ENCODE peak calls at places on chromosomes 7 and 10, in six cellular contexts. One of them, this sample, is unnamed.

GRCh38 chr7:140525741-140526140 is 46.4 kb upstream of the MKRN1 start:
- DNase-seq in CD14-positive monocyte: no peak
- DNase-seq in endothelial cell: no peak
- DNase-seq in prostate gland: no peak
- DNase-seq in kidney: no peak
- DNase-seq in choroid plexus epithelial cell: no peak
- DNase-seq in this sample: no peak

GRCh38 chr7:27154901-27155815 is 1.3 kb downstream of the HOXA7 start:
- DNase-seq in CD14-positive monocyte: peak; percentile 39
- DNase-seq in endothelial cell: no peak
- DNase-seq in prostate gland: no peak
- DNase-seq in kidney: peak; percentile 72
- DNase-seq in choroid plexus epithelial cell: no peak
- DNase-seq in this sample: peak; percentile 84

GRCh38 chr7:107068156-107068555 is 23.7 kb downstream of the PRKAR2B start:
- DNase-seq in CD14-positive monocyte: no peak
- DNase-seq in endothelial cell: no peak
- DNase-seq in prostate gland: no peak
- DNase-seq in kidney: no peak
- DNase-seq in choroid plexus epithelial cell: peak; percentile 61
- DNase-seq in this sample: no peak

GRCh38 chr7:100247152-100247757 is 27.5 kb downstream of the PVRIG start:
- DNase-seq in CD14-positive monocyte: no peak
- DNase-seq in endothelial cell: peak; percentile 27
- DNase-seq in prostate gland: peak; percentile 80
- DNase-seq in kidney: no peak
- DNase-seq in choroid plexus epithelial cell: peak; percentile 89
- DNase-seq in this sample: no peak

GRCh38 chr7:137873524-137873923 is 26.8 kb upstream of the DGKI start:
- DNase-seq in CD14-positive monocyte: no peak
- DNase-seq in endothelial cell: no peak
- DNase-seq in prostate gland: no peak
- DNase-seq in kidney: no peak
- DNase-seq in choroid plexus epithelial cell: peak; percentile 70
- DNase-seq in this sample: no peak

GRCh38 chr7:153044981-153045380 is 285.4 kb downstream of the ACTR3B start:
- DNase-seq in CD14-positive monocyte: no peak
- DNase-seq in endothelial cell: no peak
- DNase-seq in prostate gland: no peak
- DNase-seq in kidney: no peak
- DNase-seq in choroid plexus epithelial cell: no peak
- DNase-seq in this sample: no peak

GRCh38 chr10:43968076-43968475 is 319.4 kb upstream of the ZNF32 start:
- DNase-seq in CD14-positive monocyte: no peak
- DNase-seq in endothelial cell: no peak
- DNase-seq in prostate gland: no peak
- DNase-seq in kidney: no peak
- DNase-seq in choroid plexus epithelial cell: no peak
- DNase-seq in this sample: no peak

GRCh38 chr7:105612806-105613205 is 31.5 kb upstream of the EFCAB10 start:
- DNase-seq in CD14-positive monocyte: no peak
- DNase-seq in endothelial cell: no peak
- DNase-seq in prostate gland: no peak
- DNase-seq in kidney: no peak
- DNase-seq in choroid plexus epithelial cell: no peak
- DNase-seq in this sample: no peak

GRCh38 chr10:123154943-123155505 is 822 bp downstream of the BUB3 start:
- DNase-seq in CD14-positive monocyte: no peak
- DNase-seq in endothelial cell: no peak
- DNase-seq in prostate gland: no peak
- DNase-seq in kidney: no peak
- DNase-seq in choroid plexus epithelial cell: peak; percentile 56
- DNase-seq in this sample: peak; percentile 90

GRCh38 chr10:77398986-77399755 is 238.4 kb downstream of the KCNMA1 start:
- DNase-seq in CD14-positive monocyte: no peak
- DNase-seq in endothelial cell: no peak
- DNase-seq in prostate gland: no peak
- DNase-seq in kidney: no peak
- DNase-seq in choroid plexus epithelial cell: no peak
- DNase-seq in this sample: no peak

GRCh38 chr7:132877578-132877977 is 204.3 kb downstream of the CHCHD3 start:
- DNase-seq in CD14-positive monocyte: no peak
- DNase-seq in endothelial cell: no peak
- DNase-seq in prostate gland: no peak
- DNase-seq in kidney: no peak
- DNase-seq in choroid plexus epithelial cell: no peak
- DNase-seq in this sample: no peak

GRCh38 chr7:4650471-4651047 is 31.5 kb upstream of the FOXK1 start:
- DNase-seq in CD14-positive monocyte: no peak
- DNase-seq in endothelial cell: no peak
- DNase-seq in prostate gland: no peak
- DNase-seq in kidney: peak; percentile 57
- DNase-seq in choroid plexus epithelial cell: peak; percentile 64
- DNase-seq in this sample: peak; percentile 70

GRCh38 chr7:124354206-124354605 is 321.3 kb upstream of the TMEM229A start:
- DNase-seq in CD14-positive monocyte: no peak
- DNase-seq in endothelial cell: no peak
- DNase-seq in prostate gland: no peak
- DNase-seq in kidney: no peak
- DNase-seq in choroid plexus epithelial cell: no peak
- DNase-seq in this sample: no peak

GRCh38 chr7:25954395-25954794 is 197.6 kb upstream of the NFE2L3 start:
- DNase-seq in CD14-positive monocyte: no peak
- DNase-seq in endothelial cell: no peak
- DNase-seq in prostate gland: no peak
- DNase-seq in kidney: no peak
- DNase-seq in choroid plexus epithelial cell: no peak
- DNase-seq in this sample: no peak

GRCh38 chr10:84176836-84177474 is 3.4 kb downstream of the GPR15LG start:
- DNase-seq in CD14-positive monocyte: no peak
- DNase-seq in endothelial cell: no peak
- DNase-seq in prostate gland: no peak
- DNase-seq in kidney: no peak
- DNase-seq in choroid plexus epithelial cell: no peak
- DNase-seq in this sample: no peak

GRCh38 chr10:33899578-33900531 is 565.4 kb upstream of the NRP1 start:
- DNase-seq in CD14-positive monocyte: no peak
- DNase-seq in endothelial cell: no peak
- DNase-seq in prostate gland: peak; percentile 35
- DNase-seq in kidney: no peak
- DNase-seq in choroid plexus epithelial cell: peak; percentile 54
- DNase-seq in this sample: no peak

GRCh38 chr7:133770863-133771492 is 356.2 kb upstream of the LRGUK start:
- DNase-seq in CD14-positive monocyte: no peak
- DNase-seq in endothelial cell: no peak
- DNase-seq in prostate gland: peak; percentile 16
- DNase-seq in kidney: no peak
- DNase-seq in choroid plexus epithelial cell: peak; percentile 48
- DNase-seq in this sample: no peak

GRCh38 chr7:151368136-151368571 is 26.5 kb downstream of the NUB1 start:
- DNase-seq in CD14-positive monocyte: peak; percentile 70
- DNase-seq in endothelial cell: peak; percentile 88
- DNase-seq in prostate gland: peak; percentile 75
- DNase-seq in kidney: peak; percentile 90
- DNase-seq in choroid plexus epithelial cell: peak; percentile 85
- DNase-seq in this sample: no peak

GRCh38 chr7:26681819-26682418 is 182.5 kb downstream of the SKAP2 start:
- DNase-seq in CD14-positive monocyte: no peak
- DNase-seq in endothelial cell: no peak
- DNase-seq in prostate gland: no peak
- DNase-seq in kidney: no peak
- DNase-seq in choroid plexus epithelial cell: peak; percentile 41
- DNase-seq in this sample: no peak

GRCh38 chr7:119943932-119944600 is 328.9 kb upstream of the KCND2 start:
- DNase-seq in CD14-positive monocyte: no peak
- DNase-seq in endothelial cell: no peak
- DNase-seq in prostate gland: no peak
- DNase-seq in kidney: no peak
- DNase-seq in choroid plexus epithelial cell: no peak
- DNase-seq in this sample: no peak

GRCh38 chr7:127692200-127692599 is 40.2 kb downstream of the SND1 start:
- DNase-seq in CD14-positive monocyte: no peak
- DNase-seq in endothelial cell: no peak
- DNase-seq in prostate gland: no peak
- DNase-seq in kidney: no peak
- DNase-seq in choroid plexus epithelial cell: no peak
- DNase-seq in this sample: no peak

GRCh38 chr7:35758421-35758820 is 42.4 kb upstream of the SEPTIN7 start:
- DNase-seq in CD14-positive monocyte: no peak
- DNase-seq in endothelial cell: peak; percentile 15
- DNase-seq in prostate gland: no peak
- DNase-seq in kidney: no peak
- DNase-seq in choroid plexus epithelial cell: no peak
- DNase-seq in this sample: no peak

GRCh38 chr7:30708412-30708811 is 26.2 kb upstream of the CRHR2 start:
- DNase-seq in CD14-positive monocyte: no peak
- DNase-seq in endothelial cell: no peak
- DNase-seq in prostate gland: no peak
- DNase-seq in kidney: peak; percentile 21
- DNase-seq in choroid plexus epithelial cell: no peak
- DNase-seq in this sample: no peak

DNA sequence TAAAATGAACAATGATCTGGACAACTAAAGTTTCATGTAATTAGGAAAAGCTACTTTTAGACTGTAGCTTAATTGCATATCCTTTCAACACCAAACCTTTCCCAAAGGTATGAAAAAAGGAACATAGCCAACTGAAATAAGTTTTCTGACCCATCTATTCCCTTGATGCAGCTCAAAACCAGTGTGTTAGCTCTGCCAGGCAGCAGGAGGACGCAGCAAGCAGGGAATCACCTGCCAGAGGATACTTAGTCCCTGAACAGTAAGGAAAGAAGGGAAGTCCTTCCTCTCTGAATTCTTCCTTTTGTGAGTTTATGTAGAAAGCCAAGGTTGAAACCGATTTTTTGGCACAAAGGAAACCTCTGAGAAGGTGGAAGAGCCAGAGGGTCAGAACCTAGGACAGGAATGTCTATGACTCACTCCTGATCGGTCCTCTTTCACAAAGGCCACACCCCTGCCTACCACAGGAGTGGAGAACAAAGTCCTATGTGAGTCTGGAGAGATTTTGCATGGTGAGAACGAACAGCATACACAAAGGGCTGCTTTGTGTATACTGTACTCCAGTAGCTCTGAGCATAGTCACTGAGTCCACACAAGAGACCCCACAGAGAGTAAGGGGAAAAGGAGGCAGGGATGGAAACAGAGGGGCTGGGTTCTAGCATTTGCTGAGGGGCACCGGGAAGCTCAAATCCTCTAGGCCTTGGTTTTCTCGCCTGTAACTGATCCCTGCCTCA is 68.8 kb upstream of the GSDME start:
- DNase-seq in CD14-positive monocyte: no peak
- DNase-seq in endothelial cell: no peak
- DNase-seq in prostate gland: no peak
- DNase-seq in kidney: no peak
- DNase-seq in choroid plexus epithelial cell: peak; percentile 72
- DNase-seq in this sample: no peak
- TF ChIP-seq CTCF in CD14-positive monocyte: no peak
- TF ChIP-seq CTCF in endothelial cell: no peak
- TF ChIP-seq CTCF in prostate gland: no peak
- TF ChIP-seq CTCF in kidney: no peak
- TF ChIP-seq CTCF in choroid plexus epithelial cell: peak; percentile 6
- TF ChIP-seq CTCF in this sample: no peak

GRCh38 chr10:88693392-88694020 is 12.5 kb upstream of the LIPK start:
- DNase-seq in CD14-positive monocyte: no peak
- DNase-seq in endothelial cell: no peak
- DNase-seq in prostate gland: no peak
- DNase-seq in kidney: no peak
- DNase-seq in choroid plexus epithelial cell: peak; percentile 39
- DNase-seq in this sample: no peak
- TF ChIP-seq CTCF in CD14-positive monocyte: peak; percentile 49
- TF ChIP-seq CTCF in endothelial cell: peak; percentile 26
- TF ChIP-seq CTCF in prostate gland: no peak
- TF ChIP-seq CTCF in kidney: no peak
- TF ChIP-seq CTCF in choroid plexus epithelial cell: peak; percentile 44
- TF ChIP-seq CTCF in this sample: peak; percentile 74

DNA sequence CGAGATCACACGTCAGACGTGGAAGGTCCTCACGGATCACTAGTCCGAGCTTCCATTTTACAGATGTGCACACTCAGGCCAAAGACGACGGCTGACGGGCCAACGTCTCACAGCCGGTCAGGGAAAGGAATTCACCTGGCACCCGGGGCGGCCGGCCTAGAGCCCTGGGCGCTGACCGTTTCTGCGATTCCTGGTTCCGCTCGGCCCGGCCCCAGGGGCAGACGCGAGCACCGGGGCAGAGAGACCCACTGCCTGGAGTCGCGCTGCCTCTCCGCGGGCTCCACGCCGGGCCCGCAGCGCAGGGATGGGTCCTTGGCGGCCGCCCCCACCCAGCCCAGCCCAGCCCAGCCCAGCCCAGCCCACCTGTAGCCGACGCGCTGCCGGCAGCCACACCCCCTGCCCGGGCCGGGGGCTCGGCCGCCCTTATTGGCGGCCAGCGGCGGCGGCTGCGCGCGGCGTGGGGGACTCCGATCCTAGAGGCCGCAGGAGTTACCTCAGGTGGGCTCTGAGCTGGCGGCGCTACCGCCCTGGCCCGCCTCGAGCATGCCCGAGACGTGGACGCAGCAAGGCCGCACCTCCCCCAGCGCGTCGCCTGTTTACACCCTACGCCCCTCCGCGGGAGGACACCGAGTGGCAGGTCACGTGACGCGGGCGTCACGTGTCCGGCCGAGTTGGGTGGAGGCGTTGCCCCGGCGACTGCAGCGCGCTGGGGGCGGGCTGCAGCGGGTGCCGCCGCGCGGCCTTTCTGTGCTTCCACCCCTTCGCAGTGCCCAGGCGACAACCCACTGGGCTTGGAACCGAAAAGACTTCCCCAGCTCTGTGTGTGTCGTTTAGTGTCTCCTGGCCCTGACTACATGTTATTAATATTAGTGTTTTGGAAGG is 78.1 kb downstream of the ZFAND4 start:
- DNase-seq in CD14-positive monocyte: peak; percentile 88
- DNase-seq in endothelial cell: peak; percentile 92
- DNase-seq in prostate gland: peak; percentile 90
- DNase-seq in kidney: peak; percentile 98
- DNase-seq in choroid plexus epithelial cell: peak; percentile 93
- DNase-seq in this sample: peak; percentile 96
- TF ChIP-seq CTCF in CD14-positive monocyte: no peak
- TF ChIP-seq CTCF in endothelial cell: no peak
- TF ChIP-seq CTCF in prostate gland: no peak
- TF ChIP-seq CTCF in kidney: peak; percentile 11
- TF ChIP-seq CTCF in choroid plexus epithelial cell: peak; percentile 7
- TF ChIP-seq CTCF in this sample: peak; percentile 23

DNA sequence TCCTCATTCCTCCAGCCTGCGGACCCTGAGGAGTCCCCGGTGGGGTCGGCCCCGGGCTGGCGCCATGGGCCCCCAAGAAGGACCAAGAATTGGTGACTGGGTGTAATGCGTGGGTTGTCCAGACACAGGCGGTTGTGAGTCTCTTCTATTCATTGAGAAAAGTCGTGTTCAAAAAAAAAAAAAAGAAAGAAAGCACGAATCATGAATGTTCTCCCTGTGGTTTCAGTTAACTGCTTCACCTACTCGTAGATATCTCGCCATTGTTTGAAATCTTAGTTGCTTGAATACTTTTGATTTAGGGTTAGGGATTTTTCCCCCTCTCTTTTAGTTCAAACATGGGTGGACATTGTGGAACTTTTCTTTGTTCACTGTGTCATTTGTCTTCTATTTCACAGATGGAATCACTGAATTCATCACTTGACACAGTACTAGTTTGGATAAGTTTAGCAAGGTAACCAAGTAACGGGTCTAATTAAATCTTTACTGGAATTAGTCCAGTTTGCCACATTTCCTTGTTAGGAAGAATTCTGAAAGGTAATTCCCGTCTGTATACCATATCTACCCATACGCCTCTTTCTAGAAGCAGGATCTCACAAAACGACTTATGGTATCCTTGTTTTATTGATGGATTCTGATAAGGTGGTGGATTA is 775 bp downstream of the STARD3NL start:
- DNase-seq in CD14-positive monocyte: no peak
- DNase-seq in endothelial cell: no peak
- DNase-seq in prostate gland: no peak
- DNase-seq in kidney: no peak
- DNase-seq in choroid plexus epithelial cell: peak; percentile 65
- DNase-seq in this sample: no peak
- TF ChIP-seq CTCF in CD14-positive monocyte: peak; percentile 16
- TF ChIP-seq CTCF in endothelial cell: no peak
- TF ChIP-seq CTCF in prostate gland: no peak
- TF ChIP-seq CTCF in kidney: no peak
- TF ChIP-seq CTCF in choroid plexus epithelial cell: no peak
- TF ChIP-seq CTCF in this sample: peak; percentile 57